ENCODE peak calls at places on chromosomes 7 and 10, in four cellular contexts. Q is foreskin fibroblast, F is cardiac muscle cell, N is heart left ventricle. B is an unnamed sample.

GRCh38 chr10:123536176-123536845 is 129.8 kb upstream of the GPR26 start:
- DNase-seq in Q (no peak), F (no peak), N (no peak), B (no peak)

GRCh38 chr10:6052247-6053221 is 9.6 kb downstream of the IL2RA start:
- DNase-seq in Q (no peak), F (no peak), N (no peak), B (no peak)

GRCh38 chr10:49746626-49747302 is 15.4 kb downstream of the OGDHL start:
- DNase-seq in Q (no peak), F (no peak), N (no peak), B (no peak)

GRCh38 chr10:124966008-124966407 is 24.1 kb downstream of the ZRANB1 start:
- DNase-seq in Q (no peak), F (no peak), N (no peak), B (no peak)

GRCh38 chr7:137949416-137950262 is 52.2 kb downstream of the CREB3L2 start:
- DNase-seq in Q (no peak), F (no peak), N (no peak), B (no peak)

GRCh38 chr7:2717293-2717904 is 29.4 kb downstream of the AMZ1 start:
- DNase-seq in Q (no peak), F (peak), N (no peak), B (no peak)

GRCh38 chr7:155857141-155857540 is 44.9 kb upstream of the SHH start:
- DNase-seq in Q (no peak), F (no peak), N (no peak), B (no peak)

GRCh38 chr10:15485684-15486316 is 114.7 kb upstream of the FAM171A1 start:
- DNase-seq in Q (peak), F (no peak), N (no peak), B (no peak)

GRCh38 chr7:105802611-105803520 is 73.5 kb downstream of the ATXN7L1 start:
- DNase-seq in Q (no peak), F (no peak), N (no peak), B (no peak)

GRCh38 chr7:155471728-155472127 is 13.8 kb downstream of the EN2 start:
- DNase-seq in Q (no peak), F (no peak), N (no peak), B (no peak)

GRCh38 chr10:84054743-84055142 is 84.6 kb upstream of the GHITM start:
- DNase-seq in Q (no peak), F (no peak), N (no peak), B (no peak)

GRCh38 chr10:80489371-80490112 is 35.4 kb downstream of the TSPAN14 start:
- DNase-seq in Q (no peak), F (no peak), N (no peak), B (no peak)
- TF ChIP-seq CTCF in Q (no peak), F (no peak), N (no peak), B (no peak)

DNA sequence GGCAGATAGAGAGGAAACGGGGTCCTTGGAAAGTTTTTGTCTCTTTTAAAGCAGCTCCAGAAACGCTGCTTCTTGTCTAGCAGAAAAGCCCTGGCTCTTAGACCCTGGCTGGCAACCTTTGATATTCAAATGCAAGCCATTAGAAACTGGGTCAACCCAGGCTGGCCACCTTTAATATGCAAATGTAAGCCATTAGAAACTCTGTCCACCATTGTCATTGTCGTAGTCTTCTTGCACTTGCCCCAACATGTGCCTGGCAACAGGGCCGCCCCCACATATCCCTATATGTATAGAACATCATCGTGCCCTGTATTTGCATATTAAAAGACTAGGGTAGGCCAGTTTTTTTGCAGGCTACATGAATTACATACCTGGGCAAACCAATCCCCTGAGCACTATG is 621.3 kb upstream of the DPP6 start:
- DNase-seq in Q (no peak), F (no peak), N (no peak), B (no peak)
- TF ChIP-seq CTCF in Q (no peak), F (no peak), N (no peak), B (no peak)

GRCh38 chr7:36522453-36523007 is 132.9 kb downstream of the ANLN start:
- DNase-seq in Q (no peak), F (no peak), N (no peak), B (no peak)

GRCh38 chr7:36527549-36527913 is 137.9 kb downstream of the ANLN start:
- DNase-seq in Q (no peak), F (no peak), N (no peak), B (no peak)

GRCh38 chr7:36523371-36523953 is 133.8 kb downstream of the ANLN start:
- DNase-seq in Q (no peak), F (no peak), N (no peak), B (no peak)

GRCh38 chr7:36521911-36522310 is 132.2 kb downstream of the ANLN start:
- DNase-seq in Q (no peak), F (no peak), N (no peak), B (no peak)

DNA sequence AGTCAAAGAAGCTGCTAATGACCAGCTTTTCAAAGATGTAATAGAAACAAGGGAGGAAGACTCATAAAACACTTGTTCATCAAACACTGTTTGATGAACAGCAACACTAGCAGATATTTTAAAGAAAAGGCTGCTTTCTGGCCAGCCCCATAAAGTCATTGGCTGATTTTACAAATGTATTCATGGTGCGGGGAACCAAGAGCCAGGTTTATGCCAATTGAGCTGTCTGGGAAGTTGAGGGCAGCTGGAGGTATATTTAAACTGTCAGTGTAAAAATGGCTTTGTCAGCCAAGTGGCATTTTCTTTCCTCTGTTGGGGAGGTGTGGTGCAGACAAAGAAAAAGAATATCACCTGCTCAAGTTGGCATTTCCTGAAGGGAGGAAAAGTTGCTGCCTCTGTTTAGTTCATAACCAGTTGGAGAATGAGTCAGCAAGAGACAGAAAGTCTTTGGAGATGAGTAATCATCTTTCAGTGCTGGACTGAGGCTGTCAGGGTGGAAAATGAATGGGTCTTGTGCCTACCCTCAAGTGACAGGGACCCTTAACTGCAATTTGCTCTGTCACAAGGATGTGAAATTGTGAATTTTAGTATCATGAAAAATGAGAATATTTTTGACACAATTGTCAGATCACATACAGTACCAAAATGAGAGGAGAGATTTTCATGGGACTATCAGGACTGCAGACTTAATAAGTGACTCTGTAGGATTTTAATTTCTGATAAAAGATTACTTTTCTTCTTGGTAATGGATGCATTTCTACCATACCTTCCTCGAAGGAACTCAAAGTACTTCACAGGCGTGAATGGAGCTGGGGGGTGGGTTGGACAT is 137.3 kb downstream of the ANLN start:
- DNase-seq in Q (peak), F (no peak), N (no peak), B (no peak)
- TF ChIP-seq CTCF in Q (no peak), F (no peak), N (no peak), B (no peak)

GRCh38 chr7:146656988-146657387 is 540.4 kb downstream of the CNTNAP2 start:
- DNase-seq in Q (no peak), F (no peak), N (no peak), B (no peak)
- TF ChIP-seq CTCF in Q (no peak), F (no peak), N (no peak), B (peak)

DNA sequence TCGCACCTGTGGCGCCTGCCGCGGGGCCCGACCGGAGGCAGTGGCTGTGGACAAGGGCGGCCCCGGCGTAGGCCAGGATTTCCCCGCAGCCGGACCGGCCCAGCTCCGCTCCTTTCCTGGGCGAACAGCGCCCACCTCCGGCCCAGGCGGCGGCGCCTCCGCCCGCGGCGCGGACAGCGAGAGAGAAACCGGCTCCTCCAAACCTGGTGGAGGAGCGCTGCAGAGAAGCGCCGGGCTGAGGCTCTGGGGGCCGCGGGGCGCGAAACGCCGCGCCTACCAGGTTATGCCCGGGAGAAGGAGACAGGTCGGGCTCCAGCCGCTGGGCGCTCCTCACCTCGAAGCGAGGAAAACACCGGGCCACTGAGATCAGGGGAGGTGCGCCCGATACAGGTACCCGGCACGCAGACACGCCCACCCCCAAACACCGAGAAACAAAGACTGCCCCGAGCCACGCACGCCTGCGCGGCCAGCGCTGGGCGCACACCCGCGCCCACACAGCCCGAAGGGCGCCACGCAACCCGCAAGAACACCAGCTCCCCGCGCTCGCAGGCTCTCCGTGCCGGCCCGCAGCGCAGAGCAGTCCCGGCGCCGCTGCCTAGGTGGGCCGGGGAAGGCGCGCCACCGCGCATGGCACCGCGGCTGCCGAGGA is 3.3 kb downstream of the GRID1 start:
- DNase-seq in Q (no peak), F (peak), N (peak), B (peak)
- TF ChIP-seq CTCF in Q (no peak), F (peak), N (peak), B (peak)

B was measured in chondrocyte.